ENCODE peak calls at places on chromosomes 11 and 22, in seven cellular contexts. Q is heart left ventricle, B is adrenal gland, F is ovary, A is IMR-90, E is A549, K is suprapubic skin. J is an unnamed sample.

GRCh38 chr11:3123316-3123715 is 41.8 kb downstream of the OSBPL5 start:
- DNase-seq in Q (peak), B (peak), F (peak), A (no peak), E (no peak), K (peak), J (peak)

GRCh38 chr11:117960406-117960805 is 25.8 kb upstream of the IL10RA start:
- DNase-seq in Q (no peak), B (no peak), F (no peak), A (no peak), E (no peak), K (no peak), J (no peak)

GRCh38 chr22:29570456-29570855 is 10.5 kb downstream of the NIPSNAP1 start:
- DNase-seq in Q (no peak), B (no peak), F (no peak), A (no peak), E (no peak), K (no peak), J (no peak)

GRCh38 chr11:798093-798713 is at the start of gene SLC25A22:
- DNase-seq in Q (peak), B (peak), F (peak), A (peak), E (peak), K (no peak), J (no peak)

GRCh38 chr11:22244986-22245592 is 52.2 kb downstream of the ANO5 start:
- DNase-seq in Q (no peak), B (peak), F (peak), A (peak), E (peak), K (no peak), J (no peak)

GRCh38 chr11:19242184-19242932 is 1.6 kb upstream of the E2F8 start:
- DNase-seq in Q (no peak), B (no peak), F (no peak), A (no peak), E (no peak), K (no peak), J (no peak)

GRCh38 chr11:96219981-96220623 is 122.9 kb downstream of the MAML2 start:
- DNase-seq in Q (no peak), B (peak), F (no peak), A (peak), E (peak), K (no peak), J (no peak)

GRCh38 chr11:126280595-126280994 is 2.3 kb upstream of the TIRAP start:
- DNase-seq in Q (peak), B (peak), F (no peak), A (no peak), E (no peak), K (peak), J (no peak)

GRCh38 chr11:43366597-43367121 is 7.9 kb downstream of the TTC17 start:
- DNase-seq in Q (no peak), B (no peak), F (no peak), A (peak), E (no peak), K (no peak), J (no peak)

GRCh38 chr11:36469881-36470802 is 39.9 kb downstream of the TRAF6 start:
- DNase-seq in Q (no peak), B (no peak), F (no peak), A (peak), E (no peak), K (no peak), J (no peak)

GRCh38 chr22:32354360-32355351 is 3.0 kb upstream of the RFPL3 start:
- DNase-seq in Q (no peak), B (no peak), F (no peak), A (peak), E (peak), K (no peak), J (no peak)

GRCh38 chr22:37848587-37849088 is 581 bp upstream of the EIF3L start:
- DNase-seq in Q (no peak), B (no peak), F (no peak), A (peak), E (peak), K (no peak), J (no peak)

GRCh38 chr11:15622231-15622890 is 507.6 kb downstream of the INSC start:
- DNase-seq in Q (no peak), B (no peak), F (no peak), A (no peak), E (no peak), K (no peak), J (no peak)

GRCh38 chr11:74204692-74205091 is 33.6 kb downstream of the PPME1 start:
- DNase-seq in Q (no peak), B (no peak), F (no peak), A (no peak), E (no peak), K (no peak), J (no peak)

GRCh38 chr11:86418929-86419328 is 44.2 kb downstream of the CCDC81 start:
- DNase-seq in Q (no peak), B (no peak), F (no peak), A (peak), E (peak), K (no peak), J (no peak)

GRCh38 chr11:63738720-63739360 is 29.7 kb downstream of the ZFTA start:
- DNase-seq in Q (peak), B (peak), F (peak), A (peak), E (peak), K (no peak), J (peak)

GRCh38 chr11:113546757-113547507 is 71.7 kb upstream of the DRD2 start:
- DNase-seq in Q (no peak), B (no peak), F (no peak), A (peak), E (no peak), K (no peak), J (no peak)

GRCh38 chr11:111461460-111462240 is 50.5 kb downstream of the BTG4 start:
- DNase-seq in Q (no peak), B (peak), F (no peak), A (no peak), E (no peak), K (no peak), J (no peak)

GRCh38 chr22:19429950-19430889 is 1.3 kb downstream of the HIRA start:
- DNase-seq in Q (no peak), B (peak), F (no peak), A (peak), E (peak), K (no peak), J (no peak)
- TF ChIP-seq POLR2A in Q (no peak), B (peak), F (no peak), A (no peak), E (no peak), K (no peak), J (no peak)

DNA sequence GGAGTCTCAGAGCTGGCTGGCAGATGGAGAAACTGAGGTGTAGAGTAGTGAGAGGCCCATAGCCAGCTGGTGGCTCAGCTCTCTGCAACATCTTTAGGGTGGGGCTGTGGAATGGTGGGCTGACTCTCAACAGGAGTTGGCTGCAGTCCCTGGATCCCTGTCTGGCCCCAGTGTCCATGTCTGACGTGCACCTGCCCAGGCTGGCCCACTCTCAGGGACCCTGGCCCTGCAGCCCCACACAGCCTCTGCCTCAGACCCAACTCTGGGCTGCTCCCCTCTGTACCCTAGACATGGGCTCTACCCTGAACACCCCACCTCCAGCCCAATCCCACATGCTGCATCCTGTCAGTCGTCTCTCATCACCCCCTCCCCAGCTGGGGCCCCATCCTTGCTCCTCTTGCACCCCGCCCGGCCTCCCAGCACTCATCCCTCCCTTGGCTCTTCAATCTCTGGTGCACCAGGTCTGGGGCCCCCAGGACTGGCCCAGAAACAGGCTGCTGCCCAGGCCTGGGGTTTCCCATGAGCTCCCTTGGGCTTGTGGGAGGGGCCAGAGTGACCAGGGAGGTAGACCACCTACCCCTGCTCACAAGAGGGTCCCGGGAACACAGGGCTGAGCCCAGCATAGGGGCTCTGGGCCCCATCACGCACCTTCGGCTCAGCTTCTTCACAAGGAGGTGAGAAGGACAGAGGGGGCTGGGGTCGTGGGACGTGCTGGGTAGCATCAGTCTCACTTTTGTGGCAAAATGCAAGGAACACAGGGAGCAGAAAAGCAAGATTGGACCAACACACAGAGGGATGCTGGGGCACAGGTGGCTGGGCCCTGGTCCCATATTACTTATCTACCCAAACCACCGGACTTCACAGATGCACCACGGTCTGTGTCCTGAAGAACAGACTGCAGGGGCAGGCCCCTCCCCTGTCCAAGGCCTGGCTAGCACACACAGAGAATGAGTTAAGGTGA is 31.5 kb downstream of the ARVCF start:
- DNase-seq in Q (no peak), B (no peak), F (no peak), A (no peak), E (no peak), K (no peak), J (no peak)
- H3K4me3 ChIP-seq in Q (no peak), B (no peak), F (no peak), A (no peak), E (no peak), K (no peak), J (no peak)

DNA sequence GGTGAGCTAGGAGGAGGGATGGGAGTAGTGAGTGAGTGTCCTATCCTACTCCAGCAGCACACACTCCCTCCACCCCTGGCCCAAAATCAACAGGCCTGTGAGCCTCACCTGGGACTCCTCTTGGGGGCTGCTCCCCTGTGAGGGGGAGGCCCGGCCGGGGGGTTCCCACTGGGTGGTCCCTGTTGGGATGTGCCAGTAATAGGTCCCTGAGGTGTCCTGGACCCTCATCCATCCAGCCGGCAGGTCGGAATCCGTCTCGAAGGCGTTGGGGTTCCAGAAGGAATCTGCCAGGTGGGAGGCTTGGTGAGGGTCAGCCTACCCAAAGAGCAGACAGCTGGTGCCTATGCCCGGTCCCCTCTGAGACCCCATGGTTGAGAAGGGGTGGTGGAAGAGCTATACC is 13.3 kb downstream of the SMPD1 start:
- DNase-seq in Q (no peak), B (no peak), F (no peak), A (no peak), E (no peak), K (no peak), J (no peak)
- TF ChIP-seq CTCF in Q (no peak), B (no peak), F (no peak), A (no peak), E (no peak), K (no peak), J (no peak)

DNA sequence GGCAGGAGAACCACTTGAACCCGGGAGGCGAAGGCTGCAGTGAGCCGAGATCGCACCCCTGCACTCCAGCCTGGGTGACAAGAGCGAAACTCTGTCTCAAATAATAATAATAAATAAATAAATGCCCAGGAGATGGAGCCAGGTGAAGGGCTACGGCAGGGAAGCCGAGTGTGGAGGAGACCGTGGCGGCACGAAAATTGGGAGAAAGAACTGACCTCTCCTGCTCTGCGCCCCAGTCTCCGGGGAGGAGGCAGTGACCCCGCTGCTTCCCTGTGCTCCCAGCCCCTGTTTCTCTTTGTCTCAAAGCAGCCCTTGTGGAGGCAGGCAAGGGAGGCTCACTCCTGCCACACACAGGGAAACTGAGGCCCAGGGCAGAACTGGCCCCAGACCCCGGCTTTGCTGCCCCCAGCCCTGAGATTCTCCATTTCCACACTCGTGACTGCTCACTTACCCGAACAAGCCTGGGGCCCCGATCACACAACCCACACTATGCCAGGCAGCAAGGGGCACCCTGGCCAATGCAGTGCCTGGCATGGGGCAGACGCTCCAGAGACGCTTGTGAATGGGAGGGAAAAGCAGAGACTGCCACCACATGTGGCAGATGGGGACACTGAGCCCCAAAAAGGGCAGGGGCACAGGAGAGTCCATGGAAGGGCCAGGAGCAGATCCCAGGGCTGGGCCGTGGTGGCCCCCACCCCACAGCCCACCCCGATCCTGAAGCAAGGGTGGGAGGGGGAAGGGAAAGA is 80.4 kb upstream of the PRR5 start:
- DNase-seq in Q (no peak), B (no peak), F (no peak), A (no peak), E (no peak), K (no peak), J (no peak)
- TF ChIP-seq POLR2A in Q (no peak), B (no peak), F (no peak), A (no peak), E (no peak), K (no peak), J (no peak)

DNA sequence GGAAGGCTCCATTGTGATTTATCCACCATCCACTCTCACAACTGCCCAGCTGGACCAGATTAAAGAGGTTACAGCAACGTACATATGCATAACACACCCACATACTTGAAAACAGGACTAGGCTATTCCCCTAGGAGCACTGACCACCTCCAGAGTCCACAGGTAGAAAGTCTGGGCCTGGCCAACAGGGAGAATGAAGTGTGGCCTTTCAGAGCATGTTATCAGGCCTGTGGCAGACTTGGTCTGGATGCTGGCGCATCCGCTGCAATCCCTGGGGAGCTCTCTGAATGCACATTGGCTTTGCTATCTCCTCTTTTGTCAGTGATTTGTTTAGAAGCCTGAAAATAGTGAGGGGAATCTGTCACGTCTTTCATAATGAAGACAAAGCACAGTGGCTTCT is 86.6 kb downstream of the C11orf58 start:
- DNase-seq in Q (no peak), B (no peak), F (no peak), A (no peak), E (no peak), K (no peak), J (no peak)
- H3K4me3 ChIP-seq in Q (no peak), B (no peak), F (no peak), A (no peak), E (no peak), K (no peak), J (no peak)

GRCh38 chr11:131914299-131914902 is 544.0 kb downstream of the NTM start:
- DNase-seq in Q (no peak), B (no peak), F (no peak), A (peak), E (no peak), K (no peak), J (no peak)
- TF ChIP-seq CTCF in Q (no peak), B (no peak), F (no peak), A (peak), E (no peak), K (no peak), J (no peak)

GRCh38 chr22:18970180-18970947 is 34.3 kb upstream of the PRODH start:
- DNase-seq in Q (no peak), B (peak), F (no peak), A (no peak), E (peak), K (no peak), J (no peak)
- TF ChIP-seq POLR2A in Q (no peak), B (no peak), F (no peak), A (no peak), E (peak), K (no peak), J (no peak)